ENCODE peak calls at places on chromosomes 11 and 22, in seven cellular contexts. A is stomach, N is colonic mucosa, J is neuronal stem cell, R is neural progenitor cell, Z is thyroid gland, L is left ventricle myocardium inferior. B is an unnamed sample.

GRCh38 chr11:57913713-57914704 is 109.7 kb upstream of the OR9Q1 start:
- DNase-seq in J (no peak), A (no peak), N (no peak), L (no peak), Z (no peak), R (no peak), B (no peak)

GRCh38 chr11:14022251-14022650 is 59.7 kb downstream of the SPON1 start:
- DNase-seq in N (no peak), J (no peak), Z (no peak), A (no peak), R (no peak), L (no peak), B (no peak)

GRCh38 chr11:88555018-88555828 is 217.7 kb upstream of the CTSC start:
- DNase-seq in A (no peak), N (no peak), L (no peak), R (no peak), J (no peak), Z (no peak), B (peak; percentile 5)

GRCh38 chr11:129976371-129976770 is 26.3 kb downstream of the PRDM10 start:
- DNase-seq in L (no peak), A (no peak), Z (no peak), R (no peak), N (no peak), J (no peak), B (no peak)

GRCh38 chr11:15114501-15115475 is at the start of gene INSC:
- DNase-seq in N (no peak), J (peak; percentile 29), A (no peak), R (peak; percentile 79), L (peak; percentile 18), Z (peak; percentile 30), B (no peak)

GRCh38 chr11:64410396-64410718 is 51.4 kb downstream of the RPS6KA4 start:
- DNase-seq in N (no peak), Z (no peak), L (no peak), J (no peak), A (no peak), R (no peak), B (no peak)

GRCh38 chr11:108093128-108093904 is 28.1 kb upstream of the ACAT1 start:
- DNase-seq in N (no peak), J (no peak), L (no peak), R (no peak), A (no peak), Z (no peak), B (peak; percentile 9)

GRCh38 chr22:49010901-49011300 is 816.8 kb downstream of the BRD1 start:
- DNase-seq in J (no peak), L (no peak), R (no peak), Z (no peak), N (no peak), A (peak; percentile 14), B (no peak)

GRCh38 chr22:16609548-16610261 is 17.1 kb upstream of the CCT8L2 start:
- DNase-seq in Z (no peak), L (no peak), J (no peak), A (no peak), N (no peak), R (no peak), B (no peak)

GRCh38 chr11:100709233-100709999 is 22.3 kb downstream of the ARHGAP42 start:
- DNase-seq in Z (no peak), R (no peak), L (no peak), J (no peak), A (no peak), N (no peak), B (no peak)

GRCh38 chr11:119347242-119347641 is 737 bp upstream of the MFRP start:
- DNase-seq in A (no peak), L (no peak), N (no peak), J (no peak), Z (no peak), R (no peak), B (no peak)

GRCh38 chr11:107844041-107844440 is 14.5 kb downstream of the SLC35F2 start:
- DNase-seq in J (no peak), L (no peak), N (no peak), R (no peak), Z (no peak), A (no peak), B (no peak)

GRCh38 chr11:17550455-17551346 is 3.6 kb downstream of the OTOG start:
- DNase-seq in L (no peak), N (no peak), A (no peak), Z (peak; percentile 0), R (no peak), J (no peak), B (no peak)

GRCh38 chr11:128814856-128815705 is 52.0 kb downstream of the KCNJ1 start:
- DNase-seq in N (no peak), A (no peak), Z (peak; percentile 16), R (peak; percentile 94), L (peak; percentile 70), J (peak; percentile 79), B (no peak)

GRCh38 chr22:31083377-31083768 is 2.3 kb downstream of the SMTN start:
- DNase-seq in R (no peak), Z (no peak), L (no peak), A (peak; percentile 92), J (no peak), N (peak; percentile 82), B (no peak)

GRCh38 chr11:31974737-31975136 is 116.1 kb upstream of the RCN1 start:
- DNase-seq in A (no peak), J (no peak), L (no peak), N (no peak), Z (no peak), R (no peak), B (no peak)

GRCh38 chr11:67464411-67465189 is 4.5 kb downstream of the TMEM134 start:
- DNase-seq in R (peak; percentile 90), N (peak; percentile 95), L (peak; percentile 87), A (peak; percentile 94), J (peak; percentile 70), Z (peak; percentile 91), B (peak; percentile 85)

GRCh38 chr11:13939952-13940610 is 22.4 kb upstream of the SPON1 start:
- DNase-seq in Z (no peak), L (no peak), J (no peak), A (no peak), N (no peak), R (no peak), B (no peak)

GRCh38 chr22:28905433-28905832 is 22.1 kb downstream of the ZNRF3 start:
- DNase-seq in N (no peak), L (no peak), R (no peak), J (no peak), A (no peak), Z (no peak), B (no peak)
- H3K27ac ChIP-seq in N (no peak overlapping the region), L (peak overlapping the region; percentile 69), R (no peak overlapping the region), J (no peak overlapping the region), A (no peak overlapping the region), Z (peak overlapping the region; percentile 80), B (peak overlapping the region; percentile 75)

GRCh38 chr11:40032331-40032730 is 1427.1 kb downstream of the LRRC4C start:
- DNase-seq in Z (no peak), L (no peak), R (no peak), N (no peak), A (no peak), J (no peak), B (no peak)
- H3K36me3 ChIP-seq in Z (no peaks in the 10 kb centered on the region), L (no peaks in the 10 kb centered on the region), R (no peaks in the 10 kb centered on the region), N (no peaks in the 10 kb centered on the region), A (no peaks in the 10 kb centered on the region), J (no peaks in the 10 kb centered on the region), B (no peaks in the 10 kb centered on the region)

GRCh38 chr22:38489142-38489541 is 17.0 kb downstream of the DDX17 start:
- DNase-seq in R (no peak), A (no peak), J (no peak), N (no peak), Z (no peak), L (no peak), B (no peak)

GRCh38 chr22:38490475-38490874 is 15.6 kb downstream of the DDX17 start:
- DNase-seq in R (no peak), N (no peak), A (no peak), Z (no peak), J (no peak), L (no peak), B (no peak)

GRCh38 chr22:38485783-38486182 is 17.9 kb downstream of the KDELR3 start:
- DNase-seq in R (no peak), J (no peak), Z (no peak), L (no peak), A (no peak), N (no peak), B (peak; percentile 36)

GRCh38 chr22:38489561-38490133 is 16.5 kb downstream of the DDX17 start:
- DNase-seq in A (no peak), N (no peak), J (no peak), R (no peak), Z (no peak), L (no peak), B (no peak)

GRCh38 chr22:38487946-38488345 is 18.2 kb downstream of the DDX17 start:
- DNase-seq in Z (no peak), A (no peak), J (no peak), N (no peak), L (no peak), R (no peak), B (no peak)
- H3K27ac ChIP-seq in Z (no peak overlapping the region), A (no peak overlapping the region), J (no peak overlapping the region), N (no peak overlapping the region), L (no peak overlapping the region), R (peak overlapping the region; percentile 63), B (no peak overlapping the region)

GRCh38 chr11:70341881-70342429 is 56.4 kb upstream of the CTTN start:
- DNase-seq in L (no peak), N (no peak), R (no peak), Z (no peak), J (no peak), A (no peak), B (no peak)

GRCh38 chr11:70335511-70335910 is 62.8 kb upstream of the CTTN start:
- DNase-seq in R (no peak), A (no peak), J (no peak), L (no peak), Z (no peak), N (no peak), B (no peak)

GRCh38 chr11:70339066-70339465 is 59.3 kb upstream of the CTTN start:
- DNase-seq in J (no peak), A (no peak), Z (no peak), R (no peak), N (no peak), L (no peak), B (no peak)

GRCh38 chr11:70334351-70334995 is 63.9 kb upstream of the CTTN start:
- DNase-seq in N (no peak), L (no peak), Z (no peak), A (no peak), J (no peak), R (no peak), B (no peak)

GRCh38 chr11:70338594-70338993 is 59.7 kb upstream of the CTTN start:
- DNase-seq in J (no peak), R (no peak), N (no peak), L (no peak), A (no peak), Z (no peak), B (no peak)
- H3K36me3 ChIP-seq in J (peaks cover 42% of the 10 kb centered on the region), R (peaks cover 6% of the 10 kb centered on the region), N (peaks cover 29% of the 10 kb centered on the region), L (peaks cover 94% of the 10 kb centered on the region), A (peaks cover 94% of the 10 kb centered on the region), Z (peaks cover 60% of the 10 kb centered on the region), B (peaks cover 2% of the 10 kb centered on the region)